ENCODE peak calls at places on chromosomes 6 and 20, in five cellular contexts. Z is endothelial cell of umbilical vein, E is A549, Y is HepG2, U is K562. O is an unnamed sample.

GRCh38 chr6:119079288-119079809 is 885 bp upstream of the FAM184A start:
- DNase-seq in Z (no peak), E (no peak), Y (no peak), U (no peak), O (no peak)

GRCh38 chr20:23090147-23090546 is 4.0 kb upstream of the CD93 start:
- DNase-seq in Z (no peak), E (no peak), Y (no peak), U (peak; percentile 18), O (no peak)

GRCh38 chr6:43013020-43013842 is 515 bp downstream of the MEA1 start:
- DNase-seq in Z (no peak), E (no peak), Y (no peak), U (no peak), O (no peak)

GRCh38 chr20:1122388-1123315 is 4.2 kb downstream of the PSMF1 start:
- DNase-seq in Z (peak; percentile 52), E (no peak), Y (peak; percentile 99), U (no peak), O (no peak)

GRCh38 chr20:48774696-48775095 is 53.1 kb downstream of the PREX1 start:
- DNase-seq in Z (no peak), E (no peak), Y (no peak), U (no peak), O (no peak)

GRCh38 chr20:6651016-6651415 is 116.5 kb upstream of the BMP2 start:
- DNase-seq in Z (no peak), E (no peak), Y (no peak), U (no peak), O (no peak)

GRCh38 chr6:143765422-143766184 is 77.5 kb upstream of the LTV1 start:
- DNase-seq in Z (no peak), E (no peak), Y (no peak), U (no peak), O (no peak)

GRCh38 chr6:30322527-30323501 is 3.9 kb upstream of the TRIM39 start:
- DNase-seq in Z (no peak), E (no peak), Y (no peak), U (peak; percentile 39), O (no peak)

GRCh38 chr6:134983823-134984222 is 33.9 kb upstream of the ALDH8A1 start:
- DNase-seq in Z (no peak), E (no peak), Y (no peak), U (peak; percentile 24), O (no peak)

GRCh38 chr6:71289039-71289801 is 609 bp downstream of the OGFRL1 start:
- DNase-seq in Z (peak; percentile 25), E (no peak), Y (no peak), U (no peak), O (no peak)
- H3K27ac ChIP-seq in Z (peak overlapping the region; percentile 38), E (peak overlapping the region; percentile 90), Y (no peak overlapping the region), U (no peak overlapping the region), O (peak overlapping the region; percentile 46)

GRCh38 chr20:59948828-59949720 is 8.9 kb downstream of the FAM217B start:
- DNase-seq in Z (peak; percentile 57), E (no peak), Y (peak; percentile 63), U (peak; percentile 11), O (no peak)
- TF ChIP-seq MYC in Z (no peak), E (no peak), Y (no peak), U (no peak), O (no peak)

DNA sequence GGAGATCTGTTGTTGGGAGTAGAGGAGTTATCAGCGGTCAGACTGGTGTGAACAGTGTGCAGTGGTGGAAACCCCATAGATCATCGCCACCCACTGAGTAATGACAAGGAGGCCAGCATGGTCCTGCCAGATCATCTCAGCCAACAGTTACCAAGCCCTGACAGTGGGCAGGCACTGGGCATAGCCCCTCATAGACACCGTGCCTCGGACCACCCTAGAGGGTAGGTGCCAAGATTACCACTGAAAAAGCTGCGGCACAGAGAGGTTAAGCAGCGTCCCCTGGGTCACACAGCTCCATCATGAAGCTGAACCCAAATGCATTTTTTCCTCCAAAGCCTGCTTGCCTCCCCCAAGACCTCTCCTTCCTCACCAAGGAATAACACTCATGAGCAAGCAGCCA is 21.5 kb upstream of the BMP7 start:
- DNase-seq in Z (no peak), E (no peak), Y (no peak), U (no peak), O (no peak)
- H3K27ac ChIP-seq in Z (no peak overlapping the region), E (no peak overlapping the region), Y (no peak overlapping the region), U (no peak overlapping the region), O (no peak overlapping the region)

GRCh38 chr20:46250772-46251171 is 57.5 kb downstream of the CDH22 start:
- DNase-seq in Z (no peak), E (no peak), Y (no peak), U (no peak), O (no peak)

GRCh38 chr20:46252352-46253091 is 55.8 kb downstream of the CDH22 start:
- DNase-seq in Z (no peak), E (no peak), Y (no peak), U (no peak), O (no peak)

GRCh38 chr20:46251211-46251673 is 57.1 kb downstream of the CDH22 start:
- DNase-seq in Z (no peak), E (no peak), Y (no peak), U (peak; percentile 15), O (no peak)

GRCh38 chr20:46255440-46256104 is 52.7 kb downstream of the CDH22 start:
- DNase-seq in Z (peak; percentile 36), E (no peak), Y (peak; percentile 64), U (peak; percentile 45), O (no peak)

DNA sequence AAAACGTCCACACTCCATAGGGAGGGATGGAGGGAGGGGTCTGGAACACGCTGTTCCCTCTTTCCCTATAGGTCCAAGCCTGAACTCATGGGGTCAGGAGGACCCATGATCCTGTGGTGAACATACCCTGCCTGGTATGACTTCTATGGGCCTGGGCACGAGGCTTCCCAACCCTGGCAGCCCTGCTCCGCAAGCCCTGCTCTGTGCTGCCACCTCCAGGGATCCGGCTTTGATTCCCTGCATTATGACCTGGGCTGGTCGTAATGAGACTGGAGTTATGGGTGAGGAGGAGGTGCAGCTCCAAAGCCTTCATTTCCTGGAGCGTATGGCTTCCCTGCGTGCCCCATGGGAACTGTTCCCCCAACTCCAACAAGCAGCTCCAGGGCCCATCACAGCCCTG is 54.9 kb downstream of the CDH22 start:
- DNase-seq in Z (no peak), E (peak; percentile 67), Y (peak; percentile 29), U (no peak), O (no peak)
- TF ChIP-seq MYC in Z (no peak), E (no peak), Y (no peak), U (no peak), O (no peak)

GRCh38 chr6:166553563-166554271 is 32.8 kb downstream of the RAMACL start:
- DNase-seq in Z (no peak), E (no peak), Y (no peak), U (no peak), O (no peak)
- H3K27ac ChIP-seq in Z (no peak overlapping the region), E (no peak overlapping the region), Y (no peak overlapping the region), U (no peak overlapping the region), O (no peak overlapping the region)

GRCh38 chr6:124798942-124799496 is 163.2 kb upstream of the RNF217 start:
- DNase-seq in Z (no peak), E (no peak), Y (no peak), U (no peak), O (no peak)
- TF ChIP-seq MYC in Z (no peak), E (no peak), Y (no peak), U (no peak), O (no peak)